ENCODE peak calls at places on chromosome 15, in nine cellular contexts. N, U, P, H, W, X, K, V and T are unnamed samples.

GRCh38 chr15:44736261-44736765 is at the start of gene TRIM69:
- DNase-seq in N (no peak), H (no peak), W (no peak), P (no peak), V (no peak), X (no peak), K (no peak), U (no peak), T (no peak)

GRCh38 chr15:91055548-91056331 is 33.3 kb upstream of the VPS33B start:
- DNase-seq in V (peak; percentile 75), W (peak; percentile 11), H (peak; percentile 68), P (peak; percentile 75), K (peak; percentile 93), N (peak; percentile 85), X (peak; percentile 57), U (peak; percentile 38), T (peak; percentile 84)

GRCh38 chr15:100022426-100022825 is 289.2 kb upstream of the LYSMD4 start:
- DNase-seq in H (no peak), N (no peak), K (no peak), P (no peak), U (no peak), W (no peak), X (no peak), V (no peak), T (no peak)

GRCh38 chr15:60585743-60586708 is 107.1 kb upstream of the ICE2 start:
- DNase-seq in H (peak; percentile 58), W (no peak), X (peak; percentile 72), V (peak; percentile 49), K (peak; percentile 91), N (peak; percentile 75), U (peak; percentile 68), P (peak; percentile 57), T (peak; percentile 66)

GRCh38 chr15:23472678-23473077 is 25.6 kb upstream of the GOLGA6L2 start:
- DNase-seq in N (peak; percentile 92), X (no peak), H (no peak), W (no peak), U (no peak), V (no peak), P (no peak), K (no peak), T (no peak)

GRCh38 chr15:51842852-51843737 is 13.6 kb downstream of the TMOD3 start:
- DNase-seq in K (no peak), H (no peak), X (peak; percentile 27), N (peak; percentile 81), V (peak; percentile 17), P (peak; percentile 82), U (peak; percentile 71), W (no peak), T (no peak)

GRCh38 chr15:26771917-26772587 is 814 bp downstream of the GABRB3 start:
- DNase-seq in K (peak; percentile 41), W (no peak), U (no peak), H (no peak), V (no peak), P (no peak), N (peak; percentile 52), X (no peak), T (peak; percentile 78)

GRCh38 chr15:100180921-100181320 is 160.9 kb downstream of the ADAMTS17 start:
- DNase-seq in K (no peak), X (no peak), V (no peak), P (no peak), H (no peak), U (no peak), W (no peak), N (no peak), T (no peak)

GRCh38 chr15:46677491-46677890 is 1039.8 kb upstream of the SEMA6D start:
- DNase-seq in H (no peak), N (no peak), W (no peak), U (no peak), V (no peak), X (no peak), P (no peak), K (peak; percentile 15), T (no peak)

GRCh38 chr15:29970402-29970695 is 112.4 kb upstream of the GOLGA8J start:
- DNase-seq in W (no peak), V (no peak), P (no peak), H (no peak), X (no peak), N (peak; percentile 21), K (no peak), U (peak; percentile 15), T (peak; percentile 25)

GRCh38 chr15:43545426-43545825 is 28.0 kb downstream of the MAP1A start:
- DNase-seq in X (no peak), P (no peak), V (no peak), U (no peak), N (no peak), K (no peak), W (no peak), H (no peak), T (no peak)

GRCh38 chr15:85073556-85074194 is 92.0 kb downstream of the PDE8A start:
- DNase-seq in W (no peak), P (no peak), K (no peak), X (no peak), H (peak; percentile 20), V (no peak), U (no peak), N (peak; percentile 70), T (no peak)

GRCh38 chr15:64782751-64783150 is 7.4 kb upstream of the RBPMS2 start:
- DNase-seq in H (no peak), P (no peak), N (no peak), X (no peak), U (no peak), V (no peak), W (no peak), K (no peak), T (no peak)

GRCh38 chr15:29124581-29125381 is 144.8 kb downstream of the NSMCE3 start:
- DNase-seq in P (peak; percentile 73), N (no peak), U (no peak), W (no peak), X (peak; percentile 33), V (no peak), H (no peak), K (peak; percentile 51), T (no peak)

GRCh38 chr15:59662260-59662659 is 4.9 kb upstream of the GTF2A2 start:
- DNase-seq in P (no peak), N (no peak), H (no peak), W (no peak), V (no peak), K (no peak), X (no peak), U (no peak), T (no peak)

GRCh38 chr15:82139823-82140268 is 94.0 kb upstream of the MEX3B start:
- DNase-seq in N (peak; percentile 56), V (peak; percentile 9), U (peak; percentile 36), W (no peak), X (peak; percentile 38), K (peak; percentile 85), P (peak; percentile 33), H (no peak), T (peak; percentile 28)
- TF ChIP-seq REST in N (no peak), V (no peak), U (no peak), W (no peak), X (no peak), K (no peak), P (no peak), H (no peak), T (no peak)

DNA sequence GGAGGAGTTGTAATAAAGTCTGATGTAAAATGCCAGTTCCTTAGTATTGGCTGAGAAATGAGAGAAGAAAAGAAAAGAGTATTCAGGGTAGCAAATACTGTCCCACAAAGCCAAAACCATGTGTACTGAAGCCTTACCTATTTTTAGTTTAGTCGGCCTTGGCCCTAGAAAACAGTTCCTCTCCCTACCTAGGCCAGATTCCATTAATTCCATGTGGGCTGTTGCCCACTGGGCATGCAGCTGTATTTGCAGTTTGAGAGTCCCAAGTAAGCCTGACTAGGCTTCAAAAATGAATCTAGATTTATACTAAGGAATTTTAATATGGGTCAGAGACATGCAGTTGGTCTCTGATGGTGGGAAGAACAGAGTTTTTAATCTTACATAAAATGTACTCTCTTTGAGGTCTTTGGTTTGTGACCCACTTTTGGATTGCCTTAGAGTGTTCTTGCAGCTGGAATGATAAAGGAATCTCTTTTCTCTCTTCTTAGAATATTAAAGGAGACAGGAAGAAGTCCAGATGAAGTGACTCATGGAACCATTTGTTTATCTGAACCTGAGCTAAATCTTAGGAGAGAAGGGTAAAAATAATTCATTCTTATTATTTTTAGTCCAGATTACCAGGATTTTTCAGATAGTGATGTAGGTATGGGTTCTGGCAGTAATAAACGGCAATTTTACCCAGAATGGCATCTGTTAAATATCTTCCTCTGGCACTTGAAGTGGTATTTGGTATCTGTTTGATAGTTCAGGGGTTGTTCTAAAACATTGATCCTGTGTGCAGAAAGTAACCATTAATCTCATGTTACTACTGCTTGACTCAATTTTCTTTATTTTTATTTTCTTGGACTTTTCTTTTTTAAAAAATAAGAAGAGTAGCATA is 33.8 kb downstream of the GLCE start:
- DNase-seq in P (no peak), H (no peak), V (no peak), X (no peak), U (no peak), W (no peak), N (no peak), K (no peak), T (no peak)
- TF ChIP-seq REST in P (no peak), H (no peak), V (no peak), X (no peak), U (no peak), W (no peak), N (no peak), K (no peak), T (no peak)

GRCh38 chr15:95196176-95196915 is 965.0 kb downstream of the MCTP2 start:
- DNase-seq in X (peak; percentile 16), U (no peak), W (no peak), K (peak; percentile 4), P (no peak), H (no peak), N (no peak), V (no peak), T (no peak)

GRCh38 chr15:95192923-95193322 is 961.6 kb downstream of the MCTP2 start:
- DNase-seq in H (no peak), P (no peak), X (no peak), U (no peak), V (no peak), W (no peak), N (no peak), K (no peak), T (no peak)
- TF ChIP-seq REST in H (no peak), P (no peak), X (no peak), U (no peak), V (no peak), W (no peak), N (no peak), K (no peak), T (no peak)

GRCh38 chr15:67114046-67114445 is 48.6 kb downstream of the SMAD3 start:
- DNase-seq in P (no peak), H (no peak), K (no peak), W (no peak), V (no peak), X (no peak), N (no peak), U (no peak), T (no peak)

GRCh38 chr15:67116742-67117141 is 51.3 kb downstream of the SMAD3 start:
- DNase-seq in P (no peak), X (no peak), N (peak; percentile 90), K (no peak), U (peak; percentile 37), H (no peak), W (no peak), V (no peak), T (no peak)

GRCh38 chr15:67115567-67115966 is 50.2 kb downstream of the SMAD3 start:
- DNase-seq in W (no peak), X (no peak), U (no peak), N (no peak), K (no peak), H (no peak), V (no peak), P (no peak), T (no peak)

GRCh38 chr15:67117356-67117755 is 52.0 kb downstream of the SMAD3 start:
- DNase-seq in X (no peak), K (no peak), N (no peak), V (no peak), U (no peak), H (no peak), W (no peak), P (no peak), T (no peak)

GRCh38 chr15:67114846-67115521 is 49.6 kb downstream of the SMAD3 start:
- DNase-seq in H (no peak), U (no peak), P (no peak), N (no peak), V (no peak), K (no peak), W (no peak), X (no peak), T (no peak)
- TF ChIP-seq REST in H (no peak), U (no peak), P (no peak), N (no peak), V (no peak), K (no peak), W (no peak), X (no peak), T (no peak)